ENCODE peak calls at places on chromosomes 3 and 15, in six cellular contexts. One of them, this sample, is unnamed.

GRCh38 chr3:23129817-23130216 is 73.3 kb upstream of the UBE2E2 start:
- DNase-seq in GM12892: no peak
- DNase-seq in HS-27A: no peak
- DNase-seq in hepatic stellate cell: no peak
- DNase-seq in mesendoderm: no peak
- DNase-seq in T1000: no peak
- DNase-seq in this sample: no peak

GRCh38 chr15:49428392-49429095 is 5.5 kb downstream of the FGF7 start:
- DNase-seq in HS-27A: no peak
- DNase-seq in GM12892: no peak
- DNase-seq in mesendoderm: no peak
- DNase-seq in hepatic stellate cell: no peak
- DNase-seq in T1000: no peak
- DNase-seq in this sample: no peak

GRCh38 chr3:44721231-44722102 is 8.0 kb upstream of the ZNF501 start:
- DNase-seq in mesendoderm: peak
- DNase-seq in HS-27A: no peak
- DNase-seq in GM12892: no peak
- DNase-seq in hepatic stellate cell: no peak
- DNase-seq in T1000: no peak
- DNase-seq in this sample: no peak

GRCh38 chr15:47746516-47746915 is 29.2 kb downstream of the SEMA6D start:
- DNase-seq in HS-27A: no peak
- DNase-seq in GM12892: no peak
- DNase-seq in mesendoderm: peak
- DNase-seq in hepatic stellate cell: no peak
- DNase-seq in T1000: no peak
- DNase-seq in this sample: no peak

GRCh38 chr3:169085827-169086226 is 577.7 kb downstream of the MECOM start:
- DNase-seq in HS-27A: no peak
- DNase-seq in hepatic stellate cell: peak
- DNase-seq in T1000: no peak
- DNase-seq in GM12892: no peak
- DNase-seq in mesendoderm: peak
- DNase-seq in this sample: peak

GRCh38 chr3:84836961-84837360 is 121.8 kb upstream of the CADM2 start:
- DNase-seq in HS-27A: no peak
- DNase-seq in T1000: no peak
- DNase-seq in mesendoderm: peak
- DNase-seq in GM12892: no peak
- DNase-seq in hepatic stellate cell: no peak
- DNase-seq in this sample: no peak

GRCh38 chr3:16101295-16102186 is 72.9 kb upstream of the GALNT15 start:
- DNase-seq in GM12892: no peak
- DNase-seq in T1000: peak
- DNase-seq in hepatic stellate cell: no peak
- DNase-seq in HS-27A: no peak
- DNase-seq in mesendoderm: peak
- DNase-seq in this sample: no peak

GRCh38 chr3:32841875-32842505 is 24.2 kb downstream of the TRIM71 start:
- DNase-seq in mesendoderm: no peak
- DNase-seq in T1000: no peak
- DNase-seq in GM12892: no peak
- DNase-seq in HS-27A: no peak
- DNase-seq in hepatic stellate cell: no peak
- DNase-seq in this sample: no peak

GRCh38 chr15:34810455-34811146 is 15.3 kb upstream of the ACTC1 start:
- DNase-seq in mesendoderm: peak
- DNase-seq in GM12892: no peak
- DNase-seq in T1000: peak
- DNase-seq in hepatic stellate cell: peak
- DNase-seq in HS-27A: peak
- DNase-seq in this sample: peak